ENCODE peak calls at places on chromosomes 4 and X, in nine cellular contexts. J, H, Q, M, G, U, B, S and Y are unnamed samples.
A peak's percentile ranks its signal among the peaks of the same experiment; 100 is the strongest.

GRCh38 chrX:10404435-10404834 is 215.9 kb downstream of the MID1 start:
- DNase-seq in J (peak; percentile 50), H (no peak), Q (peak; percentile 83), M (no peak), G (no peak), U (no peak), B (no peak), S (no peak), Y (no peak)

GRCh38 chr4:118835896-118836762 is at the start of gene SEC24D:
- DNase-seq in J (peak; percentile 96), H (peak; percentile 86), Q (peak; percentile 87), M (peak; percentile 84), G (peak; percentile 95), U (peak; percentile 90), B (peak; percentile 86), S (peak; percentile 80), Y (peak; percentile 90)

GRCh38 chr4:153068751-153069150 is 132.6 kb downstream of the FHDC1 start:
- DNase-seq in J (no peak), H (no peak), Q (no peak), M (no peak), G (no peak), U (no peak), B (no peak), S (no peak), Y (no peak)

GRCh38 chrX:33336783-33337182 is 125.4 kb upstream of the DMD start:
- DNase-seq in J (peak; percentile 1), H (no peak), Q (peak; percentile 29), M (peak; percentile 0), G (no peak), U (no peak), B (no peak), S (no peak), Y (no peak)

GRCh38 chr4:182801626-182802025 is 115.6 kb downstream of the DCTD start:
- DNase-seq in J (no peak), H (no peak), Q (no peak), M (no peak), G (no peak), U (no peak), B (no peak), S (no peak), Y (no peak)

GRCh38 chr4:90317785-90318184 is 190.6 kb downstream of the CCSER1 start:
- DNase-seq in J (peak; percentile 85), H (no peak), Q (peak; percentile 94), M (no peak), G (no peak), U (no peak), B (no peak), S (no peak), Y (no peak)

GRCh38 chrX:10677490-10677889 is 57.1 kb upstream of the MID1 start:
- DNase-seq in J (peak; percentile 46), H (peak; percentile 63), Q (no peak), M (no peak), G (no peak), U (no peak), B (no peak), S (no peak), Y (no peak)

GRCh38 chrX:40244980-40245379 is 147.2 kb upstream of the BCOR start:
- DNase-seq in J (no peak), H (no peak), Q (peak; percentile 14), M (no peak), G (no peak), U (no peak), B (no peak), S (no peak), Y (no peak)

GRCh38 chr4:72701987-72702819 is 133.2 kb upstream of the ADAMTS3 start:
- DNase-seq in J (peak; percentile 73), H (no peak), Q (peak; percentile 49), M (peak; percentile 41), G (no peak), U (no peak), B (peak; percentile 78), S (no peak), Y (no peak)

GRCh38 chrX:11499076-11500044 is 166.4 kb downstream of the ARHGAP6 start:
- DNase-seq in J (peak; percentile 56), H (no peak), Q (peak; percentile 78), M (no peak), G (no peak), U (no peak), B (no peak), S (no peak), Y (no peak)

GRCh38 chrX:136147966-136148365 is 633 bp downstream of the FHL1 start:
- DNase-seq in J (no peak), H (no peak), Q (no peak), M (no peak), G (no peak), U (no peak), B (no peak), S (no peak), Y (no peak)

GRCh38 chr4:121129606-121130346 is 34.3 kb downstream of the TNIP3 start:
- DNase-seq in J (no peak), H (no peak), Q (no peak), M (no peak), G (no peak), U (no peak), B (no peak), S (no peak), Y (no peak)

GRCh38 chrX:109624641-109625311 is at the start of gene KCNE5:
- DNase-seq in J (peak; percentile 5), H (no peak), Q (no peak), M (no peak), G (no peak), U (no peak), B (no peak), S (no peak), Y (no peak)

GRCh38 chrX:53544936-53545335 is 110.8 kb upstream of the HSD17B10 start:
- DNase-seq in J (no peak), H (no peak), Q (no peak), M (no peak), G (no peak), U (no peak), B (no peak), S (no peak), Y (no peak)

GRCh38 chr4:48109413-48110263 is 24.4 kb downstream of the TXK start:
- DNase-seq in J (peak; percentile 58), H (no peak), Q (peak; percentile 40), M (peak; percentile 69), G (no peak), U (no peak), B (peak; percentile 66), S (no peak), Y (no peak)

DNA sequence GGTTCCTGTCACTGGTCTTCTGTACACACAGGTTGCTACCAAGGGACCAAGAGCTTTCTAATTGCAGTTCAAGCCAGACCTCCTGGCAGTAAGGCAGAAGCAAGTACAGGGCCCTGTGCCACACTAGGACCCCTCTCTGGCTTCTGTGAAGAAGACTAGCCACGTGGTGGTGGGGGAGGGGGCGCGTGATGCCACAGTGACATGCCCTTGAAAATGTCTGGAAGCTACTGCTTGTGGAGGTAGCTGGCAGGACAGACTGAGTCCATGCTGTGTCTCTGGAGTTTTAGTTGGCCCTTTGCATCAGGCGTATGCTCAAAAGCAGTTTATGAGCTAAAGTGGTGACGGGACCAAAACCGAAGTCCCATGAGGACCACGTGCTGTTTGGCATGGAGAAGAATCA is 50.9 kb downstream of the RTL5 start:
- DNase-seq in J (no peak), H (no peak), Q (no peak), M (no peak), G (no peak), U (no peak), B (no peak), S (no peak), Y (no peak)
- H3K4me3 ChIP-seq in J (no peak overlapping the region), H (peak overlapping the region; percentile 23), Q (no peak overlapping the region), M (no peak overlapping the region), G (peak overlapping the region; percentile 42), U (no peak overlapping the region), B (no peak overlapping the region), S (no peak overlapping the region), Y (no peak overlapping the region)

GRCh38 chr4:3192827-3193226 is 56.1 kb upstream of the MSANTD1 start:
- DNase-seq in J (no peak), H (no peak), Q (no peak), M (no peak), G (no peak), U (no peak), B (no peak), S (no peak), Y (no peak)

GRCh38 chr4:3190549-3190948 is 58.4 kb upstream of the MSANTD1 start:
- DNase-seq in J (no peak), H (no peak), Q (no peak), M (no peak), G (no peak), U (no peak), B (no peak), S (no peak), Y (no peak)

GRCh38 chr4:3196670-3197359 is 52.1 kb upstream of the MSANTD1 start:
- DNase-seq in J (no peak), H (no peak), Q (no peak), M (no peak), G (no peak), U (no peak), B (no peak), S (no peak), Y (no peak)

GRCh38 chr4:3192188-3192587 is 56.8 kb upstream of the MSANTD1 start:
- DNase-seq in J (no peak), H (no peak), Q (no peak), M (no peak), G (no peak), U (no peak), B (no peak), S (no peak), Y (no peak)

GRCh38 chr4:3193531-3194203 is 55.3 kb upstream of the MSANTD1 start:
- DNase-seq in J (peak; percentile 32), H (no peak), Q (peak; percentile 22), M (no peak), G (no peak), U (no peak), B (no peak), S (no peak), Y (no peak)
- H3K36me3 ChIP-seq in J (peaks cover 9% of the 10 kb centered on the region), H (peaks cover 34% of the 10 kb centered on the region), Q (peaks cover 36% of the 10 kb centered on the region), M (peaks cover 11% of the 10 kb centered on the region), G (peaks cover 77% of the 10 kb centered on the region), U (peaks cover 20% of the 10 kb centered on the region), B (no peaks in the 10 kb centered on the region), S (peaks cover 9% of the 10 kb centered on the region), Y (peaks cover 35% of the 10 kb centered on the region)

DNA sequence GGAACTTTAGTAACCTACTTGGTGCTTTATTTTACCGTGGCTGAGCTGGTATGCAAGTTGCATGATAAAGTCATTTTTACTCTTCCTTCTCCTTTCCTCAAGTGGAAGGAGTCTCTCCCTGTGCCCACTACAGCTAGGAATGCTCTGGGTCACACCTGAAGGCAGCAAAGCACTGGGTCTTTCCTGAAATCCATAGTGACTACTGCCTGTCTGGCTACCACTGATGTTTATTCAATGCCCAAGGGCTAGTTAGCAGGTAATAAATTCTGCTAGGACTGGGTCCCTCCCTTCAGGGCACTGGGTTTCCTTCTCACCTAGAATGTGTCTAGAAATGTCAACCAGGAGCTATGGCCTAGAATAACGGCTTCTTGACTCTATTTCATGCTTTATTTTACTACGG is 1081.4 kb downstream of the FAT4 start:
- DNase-seq in J (no peak), H (no peak), Q (no peak), M (no peak), G (no peak), U (no peak), B (no peak), S (no peak), Y (no peak)
- H3K4me3 ChIP-seq in J (no peak overlapping the region), H (no peak overlapping the region), Q (no peak overlapping the region), M (no peak overlapping the region), G (no peak overlapping the region), U (no peak overlapping the region), B (no peak overlapping the region), S (no peak overlapping the region), Y (no peak overlapping the region)

DNA sequence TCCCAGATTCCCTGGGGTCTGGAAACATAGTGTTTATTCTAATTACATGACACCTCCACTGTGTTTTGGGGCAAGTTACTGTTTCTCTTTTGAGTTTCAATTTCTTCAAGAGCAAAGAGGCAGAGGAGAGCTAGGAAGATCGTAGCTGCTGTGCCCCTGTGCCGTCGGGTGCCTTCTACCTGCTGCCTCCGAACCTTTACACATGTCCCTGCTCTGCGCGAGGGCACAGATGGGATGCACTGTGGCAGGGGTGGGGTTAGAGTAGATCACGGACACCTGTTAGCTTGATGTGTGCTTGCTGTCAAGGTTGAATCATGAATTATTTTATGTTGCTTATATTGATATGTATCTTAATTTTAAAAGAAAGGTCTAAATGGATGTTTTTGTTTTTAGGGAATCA is 71.1 kb upstream of the MSANTD1 start:
- DNase-seq in J (no peak), H (no peak), Q (no peak), M (no peak), G (no peak), U (no peak), B (no peak), S (no peak), Y (no peak)
- H3K36me3 ChIP-seq in J (peaks cover 26% of the 10 kb centered on the region), H (peaks cover 42% of the 10 kb centered on the region), Q (peaks cover 39% of the 10 kb centered on the region), M (peaks cover 23% of the 10 kb centered on the region), G (peaks cover 98% of the 10 kb centered on the region), U (peaks cover 44% of the 10 kb centered on the region), B (no peaks in the 10 kb centered on the region), S (peaks cover 70% of the 10 kb centered on the region), Y (peaks cover 30% of the 10 kb centered on the region)